ENCODE peak calls at places on chromosomes 13 and 19, in four cellular contexts. B is HCT116, M is K562, P is HepG2. Q is an unnamed sample.

GRCh38 chr19:5814123-5814839 is 9.4 kb downstream of the NRTN start:
- DNase-seq in M (no peak), B (no peak), P (no peak), Q (no peak)

GRCh38 chr13:45327253-45327954 is 13.6 kb downstream of the TPT1 start:
- DNase-seq in M (no peak), B (no peak), P (no peak), Q (no peak)

GRCh38 chr19:12783849-12784393 is 7.4 kb upstream of the JUNB start:
- DNase-seq in M (peak; percentile 38), P (peak; percentile 45), B (no peak), Q (no peak)

GRCh38 chr13:31174018-31174417 is 12.3 kb upstream of the HSPH1 start:
- DNase-seq in M (no peak), B (no peak), P (peak; percentile 38), Q (no peak)

GRCh38 chr13:106407338-106407737 is 128.1 kb downstream of the EFNB2 start:
- DNase-seq in P (no peak), B (no peak), M (no peak), Q (no peak)

GRCh38 chr19:17625980-17626379 is 62.2 kb downstream of the UNC13A start:
- DNase-seq in P (no peak), B (no peak), M (no peak), Q (no peak)

GRCh38 chr13:99063952-99064351 is 86.1 kb upstream of the DOCK9 start:
- DNase-seq in M (no peak), B (no peak), P (no peak), Q (no peak)

GRCh38 chr13:51435002-51435578 is 17.7 kb downstream of the INTS6 start:
- DNase-seq in B (no peak), P (no peak), M (no peak), Q (no peak)

GRCh38 chr19:19744641-19745040 is 11.7 kb upstream of the ZNF14 start:
- DNase-seq in B (no peak), M (no peak), P (no peak), Q (no peak)

GRCh38 chr19:9945319-9945966 is 9.1 kb upstream of the OLFM2 start:
- DNase-seq in P (peak; percentile 10), M (peak; percentile 78), B (no peak), Q (no peak)

GRCh38 chr13:71866173-71867091 is 572 bp downstream of the DACH1 start:
- DNase-seq in P (no peak), B (no peak), M (no peak), Q (no peak)

GRCh38 chr13:107124129-107124718 is 556.3 kb upstream of the ARGLU1 start:
- DNase-seq in M (peak; percentile 5), P (peak; percentile 18), B (no peak), Q (no peak)

GRCh38 chr13:26112843-26113242 is 61.0 kb upstream of the SHISA2 start:
- DNase-seq in B (no peak), P (no peak), M (peak; percentile 5), Q (no peak)

GRCh38 chr13:44136693-44137268 is 236.8 kb upstream of the SERP2 start:
- DNase-seq in P (no peak), M (no peak), B (no peak), Q (no peak)

GRCh38 chr13:40344270-40345148 is 321.9 kb downstream of the FOXO1 start:
- DNase-seq in P (peak; percentile 43), B (no peak), M (no peak), Q (no peak)

GRCh38 chr19:48806818-48807589 is 3.8 kb downstream of the BCAT2 start:
- DNase-seq in P (peak; percentile 88), M (peak; percentile 47), B (no peak), Q (no peak)

GRCh38 chr13:80224468-80224867 is 116.5 kb downstream of the SPRY2 start:
- DNase-seq in P (no peak), M (no peak), B (no peak), Q (no peak)

GRCh38 chr19:41871573-41872383 is 5.3 kb upstream of the CD79A start:
- DNase-seq in B (no peak), M (no peak), P (no peak), Q (no peak)

GRCh38 chr13:79525051-79525450 is 44.1 kb downstream of the NDFIP2 start:
- DNase-seq in M (no peak), P (no peak), B (no peak), Q (no peak)

GRCh38 chr19:18204394-18205179 is 745 bp upstream of the RAB3A start:
- DNase-seq in M (no peak), P (no peak), B (no peak), Q (no peak)

GRCh38 chr19:19439083-19439482 is 33.6 kb downstream of the GATAD2A start:
- DNase-seq in B (no peak), P (no peak), M (no peak), Q (no peak)

GRCh38 chr19:11296264-11296663 is 304 bp downstream of the TSPAN16 start:
- DNase-seq in M (no peak), B (no peak), P (no peak), Q (no peak)

GRCh38 chr19:45781282-45782161 is 768 bp downstream of the DMPK start:
- DNase-seq in M (no peak), B (no peak), P (no peak), Q (no peak)

GRCh38 chr13:110683203-110683883 is 22.6 kb downstream of the CARS2 start:
- DNase-seq in M (no peak), P (peak; percentile 52), B (peak; percentile 8), Q (no peak)

GRCh38 chr13:51221674-51222509 is at the start of gene FAM124A:
- DNase-seq in B (peak; percentile 4), M (peak; percentile 62), P (no peak), Q (no peak)

GRCh38 chr13:91609353-91609752 is 210.9 kb downstream of the GPC5 start:
- DNase-seq in B (no peak), M (no peak), P (no peak), Q (no peak)

GRCh38 chr13:27053235-27053884 is 118.3 kb downstream of the USP12 start:
- DNase-seq in M (peak; percentile 39), B (no peak), P (no peak), Q (no peak)

GRCh38 chr19:13302521-13303270 is 152.5 kb downstream of the IER2 start:
- DNase-seq in P (no peak), B (no peak), M (no peak), Q (no peak)

GRCh38 chr19:34838753-34839431 is 65.9 kb upstream of the ZNF599 start:
- DNase-seq in M (no peak), B (no peak), P (peak; percentile 24), Q (no peak)

GRCh38 chr19:51689751-51690358 is 3.3 kb upstream of the SPACA6 start:
- DNase-seq in P (no peak), B (no peak), M (peak; percentile 39), Q (no peak)

GRCh38 chr13:21771075-21771474 is 100.2 kb downstream of the FGF9 start:
- DNase-seq in B (no peak), P (no peak), M (no peak), Q (no peak)

GRCh38 chr19:19061491-19061890 is 2.3 kb upstream of the SLC25A42 start:
- DNase-seq in B (no peak), P (no peak), M (no peak), Q (no peak)

GRCh38 chr13:40662866-40663265 is 3.6 kb downstream of the FOXO1 start:
- DNase-seq in P (no peak), M (no peak), B (no peak), Q (no peak)

GRCh38 chr13:110371550-110372465 is 64.7 kb downstream of the COL4A2 start:
- DNase-seq in B (no peak), M (no peak), P (no peak), Q (no peak)

GRCh38 chr19:3995619-3996018 is 10.4 kb upstream of the EEF2 start:
- DNase-seq in B (no peak), M (no peak), P (peak; percentile 57), Q (no peak)

GRCh38 chr13:35700661-35701060 is 224.2 kb upstream of the MAB21L1 start:
- DNase-seq in P (no peak), B (no peak), M (no peak), Q (no peak)

GRCh38 chr13:34416833-34417425 is 525.1 kb upstream of the NBEA start:
- DNase-seq in B (no peak), M (no peak), P (no peak), Q (no peak)

GRCh38 chr13:98155475-98156111 is 12.7 kb downstream of the FARP1 start:
- DNase-seq in B (no peak), M (no peak), P (no peak), Q (no peak)

GRCh38 chr13:78228940-78229339 is 310.3 kb upstream of the EDNRB start:
- DNase-seq in B (no peak), P (no peak), M (no peak), Q (no peak)
- TF ChIP-seq TCF7L2 in B (no peak), P (no peak), M (no peak), Q (no peak)

DNA sequence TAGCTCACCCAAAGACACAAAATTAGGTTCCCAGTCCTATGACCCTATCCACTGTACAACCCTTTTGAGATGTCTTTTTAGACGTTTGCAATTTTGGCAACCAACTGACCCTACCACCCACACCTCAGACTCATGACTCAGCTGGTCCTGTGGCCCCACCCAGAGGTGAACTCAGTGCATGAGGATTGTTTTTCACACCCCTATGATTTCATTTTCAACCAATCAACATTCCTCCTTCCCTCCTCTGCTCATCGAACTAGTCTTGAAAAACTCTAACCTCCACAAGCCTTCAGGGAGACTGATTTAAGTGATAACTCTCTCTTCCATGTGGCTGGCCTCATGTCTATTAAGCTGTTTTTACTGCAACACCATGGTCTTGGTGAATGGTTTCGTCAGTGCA is 350.7 kb downstream of the UQCRFS1 start:
- DNase-seq in P (no peak), B (no peak), M (no peak), Q (no peak)
- H3K4me3 ChIP-seq in P (no peak overlapping the region), B (no peak overlapping the region), M (no peak overlapping the region), Q (no peak overlapping the region)

GRCh38 chr19:46786236-46787039 is 2.0 kb downstream of the SLC1A5 start:
- DNase-seq in M (peak; percentile 76), P (peak; percentile 68), B (no peak), Q (no peak)
- TF ChIP-seq CTCF in M (peak; percentile 19), P (no peak), B (no peak), Q (no peak)

DNA sequence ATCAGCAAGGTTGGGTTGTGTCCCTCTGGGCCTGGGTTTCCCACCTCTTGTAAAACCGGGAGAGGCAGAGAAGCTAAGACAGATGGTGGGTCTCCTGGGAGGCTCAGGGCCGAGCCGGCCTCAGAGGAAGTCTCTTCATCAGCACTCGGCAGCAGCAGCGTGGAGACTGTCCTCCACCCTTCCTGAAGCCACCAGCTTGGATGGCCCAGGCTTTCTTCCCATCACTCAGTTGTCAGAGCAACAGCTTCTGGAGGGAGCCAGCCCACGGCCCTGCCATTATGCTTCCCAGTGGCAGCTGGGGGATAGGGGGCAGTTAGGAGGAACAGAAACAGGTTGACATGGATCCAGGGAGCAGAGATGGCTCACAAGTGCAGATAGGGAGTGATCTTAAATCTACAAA is 191.0 kb downstream of the KATNAL1 start:
- DNase-seq in P (no peak), M (no peak), B (no peak), Q (no peak)
- TF ChIP-seq TCF7L2 in P (no peak), M (no peak), B (no peak), Q (no peak)